ENCODE peak calls at places on chromosome X, in six cellular contexts. J is aorta; C is CD8-positive, alpha-beta T cell; V is uterus; H is cardiac muscle cell; M is PC-3. Q is an unnamed sample.

GRCh38 chrX:153878969-153879653 is 6.9 kb downstream of the L1CAM start:
- DNase-seq in C (no peak), J (no peak), V (no peak), M (no peak), H (peak; percentile 12), Q (no peak)

GRCh38 chrX:149185087-149185486 is 320.0 kb downstream of the IDS start:
- DNase-seq in J (no peak), V (no peak), C (no peak), H (no peak), M (no peak), Q (no peak)

GRCh38 chrX:78658851-78659744 is at the start of gene RTL3:
- DNase-seq in J (no peak), V (no peak), H (no peak), M (peak; percentile 73), C (no peak), Q (no peak)

GRCh38 chrX:1417921-1418875 is 26.3 kb upstream of the SLC25A6 start:
- DNase-seq in H (no peak), C (no peak), J (peak; percentile 35), V (no peak), M (peak; percentile 59), Q (peak; percentile 42)

GRCh38 chrX:1205681-1206611 is 6.5 kb downstream of the CRLF2 start:
- DNase-seq in C (no peak), H (peak; percentile 76), M (peak; percentile 57), J (no peak), V (no peak), Q (no peak)

GRCh38 chrX:148600581-148600980 is 100.2 kb downstream of the AFF2 start:
- DNase-seq in C (no peak), H (no peak), J (no peak), V (no peak), M (no peak), Q (no peak)

GRCh38 chrX:45900751-45901150 is 644.5 kb downstream of the ZNF674 start:
- DNase-seq in M (no peak), J (no peak), V (no peak), H (no peak), C (no peak), Q (no peak)

GRCh38 chrX:133384454-133384853 is 30.8 kb downstream of the GPC4 start:
- DNase-seq in V (no peak), C (no peak), H (no peak), M (no peak), J (no peak), Q (no peak)

GRCh38 chrX:68503830-68504229 is 5.0 kb downstream of the YIPF6 start:
- DNase-seq in M (peak; percentile 37), J (no peak), C (no peak), V (no peak), H (no peak), Q (no peak)

GRCh38 chrX:133297284-133297683 is 79.1 kb upstream of the TFDP3 start:
- DNase-seq in V (no peak), M (peak; percentile 86), C (no peak), J (no peak), H (no peak), Q (no peak)

GRCh38 chrX:45621356-45622041 is 420.8 kb upstream of the DIPK2B start:
- DNase-seq in J (no peak), H (no peak), V (no peak), M (peak; percentile 78), C (no peak), Q (no peak)

GRCh38 chrX:4925911-4926310 is 1212.5 kb upstream of the PRKX start:
- DNase-seq in C (no peak), V (no peak), M (peak; percentile 12), H (no peak), J (no peak), Q (no peak)

GRCh38 chrX:10681167-10681566 is 60.8 kb upstream of the MID1 start:
- DNase-seq in V (no peak), C (no peak), H (no peak), J (no peak), M (no peak), Q (no peak)

GRCh38 chrX:66674506-66674905 is 35.6 kb upstream of the EDA2R start:
- DNase-seq in H (no peak), M (no peak), V (no peak), J (no peak), C (no peak), Q (no peak)

GRCh38 chrX:7027071-7027470 is 120.4 kb upstream of the STS start:
- DNase-seq in M (no peak), V (no peak), H (no peak), C (no peak), J (no peak), Q (no peak)

GRCh38 chrX:17414839-17415238 is 39.8 kb downstream of the NHS start:
- DNase-seq in V (no peak), M (no peak), C (no peak), H (peak; percentile 43), J (peak; percentile 56), Q (peak; percentile 57)

GRCh38 chrX:40479777-40480318 is 100.9 kb upstream of the ATP6AP2 start:
- DNase-seq in H (no peak), V (no peak), M (no peak), C (no peak), J (no peak), Q (no peak)

GRCh38 chrX:134782796-134783195 is 124.5 kb upstream of the PLAC1 start:
- DNase-seq in C (no peak), J (no peak), H (peak; percentile 58), M (peak; percentile 72), V (no peak), Q (no peak)

GRCh38 chrX:123291623-123292022 is 107.5 kb downstream of the GRIA3 start:
- DNase-seq in J (no peak), M (no peak), C (no peak), H (no peak), V (no peak), Q (no peak)

GRCh38 chrX:110222497-110223257 is 95.2 kb downstream of the AMMECR1 start:
- DNase-seq in C (no peak), M (no peak), H (no peak), V (no peak), J (no peak), Q (no peak)

GRCh38 chrX:69291111-69291510 is 125.9 kb upstream of the PJA1 start:
- DNase-seq in H (no peak), V (no peak), C (no peak), M (no peak), J (no peak), Q (no peak)

GRCh38 chrX:53732797-53733196 is 46.3 kb upstream of the HUWE1 start:
- DNase-seq in M (no peak), V (no peak), H (no peak), J (no peak), C (no peak), Q (no peak)

GRCh38 chrX:155086202-155086840 is 15.0 kb downstream of the BRCC3 start:
- DNase-seq in H (peak; percentile 42), C (peak; percentile 20), V (no peak), J (no peak), M (peak; percentile 65), Q (peak; percentile 42)

GRCh38 chrX:6095469-6095868 is 133.2 kb downstream of the NLGN4X start:
- DNase-seq in C (no peak), V (no peak), J (no peak), M (peak; percentile 1), H (no peak), Q (no peak)

GRCh38 chrX:110015027-110015426 is 12.1 kb downstream of the TMEM164 start:
- DNase-seq in V (no peak), C (no peak), H (no peak), J (no peak), M (no peak), Q (no peak)

GRCh38 chrX:47648376-47648775 is 2.0 kb downstream of the ELK1 start:
- DNase-seq in C (no peak), V (no peak), J (no peak), M (no peak), H (no peak), Q (no peak)

GRCh38 chrX:112832481-112833095 is 8.0 kb downstream of the AMOT start:
- DNase-seq in V (no peak), J (no peak), C (no peak), M (peak; percentile 47), H (peak; percentile 41), Q (no peak)

GRCh38 chrX:135170877-135171519 is at the start of gene CT55:
- DNase-seq in C (no peak), H (no peak), M (no peak), J (no peak), V (no peak), Q (no peak)

GRCh38 chrX:9396930-9397329 is 67.9 kb upstream of the TBL1X start:
- DNase-seq in V (peak; percentile 21), J (no peak), H (no peak), C (no peak), M (peak; percentile 28), Q (no peak)

GRCh38 chrX:25968920-25969319 is 169.2 kb upstream of the MAGEB18 start:
- DNase-seq in C (no peak), M (peak; percentile 4), J (no peak), V (no peak), H (peak; percentile 34), Q (no peak)

GRCh38 chrX:50827996-50828395 is 14.0 kb upstream of the SHROOM4 start:
- DNase-seq in J (no peak), H (no peak), V (no peak), M (peak; percentile 82), C (no peak), Q (no peak)

GRCh38 chrX:37754518-37754917 is 25.3 kb upstream of the CYBB start:
- DNase-seq in C (no peak), M (no peak), J (no peak), V (no peak), H (no peak), Q (no peak)
- H3K4me1 ChIP-seq in C (peaks cover 40% of the 10 kb centered on the region), M (no peaks in the 10 kb centered on the region), J (no peaks in the 10 kb centered on the region), V (no peaks in the 10 kb centered on the region), H (no peaks in the 10 kb centered on the region), Q (no peaks in the 10 kb centered on the region)

GRCh38 chrX:55636109-55636508 is 12.9 kb downstream of the FOXR2 start:
- DNase-seq in M (no peak), J (no peak), V (no peak), C (no peak), H (no peak), Q (no peak)
- H3K4me3 ChIP-seq in M (no peak overlapping the region), J (no peak overlapping the region), V (no peak overlapping the region), C (no peak overlapping the region), H (no peak overlapping the region), Q (no peak overlapping the region)

GRCh38 chrX:111410451-111410850 is 1.5 kb downstream of the DCX start:
- DNase-seq in V (no peak), C (no peak), M (no peak), H (no peak), J (no peak), Q (no peak)
- H3K27ac ChIP-seq in V (no peak overlapping the region), C (no peak overlapping the region), M (no peak overlapping the region), H (no peak overlapping the region), J (no peak overlapping the region), Q (no peak overlapping the region)

GRCh38 chrX:129568349-129568748 is 28.3 kb downstream of the OCRL start:
- DNase-seq in J (no peak), V (no peak), M (no peak), H (no peak), C (no peak), Q (no peak)

GRCh38 chrX:129576539-129576938 is 36.5 kb downstream of the OCRL start:
- DNase-seq in V (no peak), C (no peak), M (no peak), H (no peak), J (no peak), Q (no peak)

GRCh38 chrX:129577473-129577872 is 37.4 kb downstream of the OCRL start:
- DNase-seq in C (no peak), H (no peak), J (peak; percentile 55), V (no peak), M (peak; percentile 5), Q (peak; percentile 55)

GRCh38 chrX:129574214-129574613 is 34.2 kb downstream of the OCRL start:
- DNase-seq in H (no peak), J (no peak), M (no peak), V (no peak), C (no peak), Q (no peak)

GRCh38 chrX:129572422-129572821 is 32.4 kb downstream of the OCRL start:
- DNase-seq in J (no peak), V (no peak), H (no peak), M (no peak), C (no peak), Q (no peak)
- H3K4me1 ChIP-seq in J (no peaks in the 10 kb centered on the region), V (no peaks in the 10 kb centered on the region), H (no peaks in the 10 kb centered on the region), M (no peaks in the 10 kb centered on the region), C (no peaks in the 10 kb centered on the region), Q (no peaks in the 10 kb centered on the region)